ENCODE peak calls at places on chromosomes 6 and 20, in eight cellular contexts. O is HCT116, H is thyroid gland, M is uterus, Y is endothelial cell of umbilical vein, P is spleen, C is K562, K is stomach. R is an unnamed sample.

GRCh38 chr20:22499475-22500174 is 84.7 kb downstream of the FOXA2 start:
- DNase-seq in O (no peak), H (no peak), M (no peak), Y (no peak), P (no peak), C (no peak), K (no peak), R (no peak)

GRCh38 chr6:67129780-67130179 is 1422.8 kb upstream of the EYS start:
- DNase-seq in O (no peak), H (no peak), M (no peak), Y (no peak), P (no peak), C (no peak), K (no peak), R (no peak)

GRCh38 chr6:55704421-55704820 is 125.4 kb upstream of the HMGCLL1 start:
- DNase-seq in O (no peak), H (no peak), M (no peak), Y (peak; percentile 84), P (no peak), C (no peak), K (no peak), R (no peak)

GRCh38 chr20:17793986-17794385 is 94.2 kb downstream of the BANF2 start:
- DNase-seq in O (no peak), H (no peak), M (no peak), Y (no peak), P (no peak), C (no peak), K (no peak), R (no peak)

GRCh38 chr6:94902974-94903628 is 674.2 kb upstream of the MANEA start:
- DNase-seq in O (no peak), H (no peak), M (no peak), Y (no peak), P (no peak), C (no peak), K (no peak), R (no peak)

GRCh38 chr6:163533443-163533842 is 118.9 kb downstream of the QKI start:
- DNase-seq in O (no peak), H (no peak), M (no peak), Y (peak; percentile 54), P (no peak), C (no peak), K (no peak), R (no peak)

GRCh38 chr6:3282461-3283236 is 23.9 kb downstream of the PSMG4 start:
- DNase-seq in O (no peak), H (no peak), M (peak; percentile 63), Y (no peak), P (peak; percentile 53), C (no peak), K (no peak), R (no peak)

GRCh38 chr6:36938536-36938935 is 16.0 kb upstream of the PI16 start:
- DNase-seq in O (no peak), H (no peak), M (no peak), Y (no peak), P (no peak), C (no peak), K (no peak), R (no peak)

GRCh38 chr6:71887006-71887743 is 825 bp downstream of the RIMS1 start:
- DNase-seq in O (no peak), H (peak; percentile 1), M (no peak), Y (peak; percentile 1), P (peak; percentile 73), C (no peak), K (no peak), R (no peak)

GRCh38 chr20:51747182-51747911 is 20.8 kb downstream of the ATP9A start:
- DNase-seq in O (no peak), H (no peak), M (no peak), Y (no peak), P (no peak), C (no peak), K (no peak), R (no peak)

GRCh38 chr6:2857580-2858337 is 16.1 kb upstream of the SERPINB1 start:
- DNase-seq in O (peak; percentile 94), H (peak; percentile 41), M (no peak), Y (peak; percentile 98), P (peak; percentile 87), C (peak; percentile 92), K (no peak), R (no peak)

GRCh38 chr6:137216875-137217553 is 2.2 kb downstream of the IFNGR1 start:
- DNase-seq in O (no peak), H (no peak), M (no peak), Y (no peak), P (peak; percentile 75), C (no peak), K (peak; percentile 46), R (no peak)

GRCh38 chr6:163500105-163500504 is 85.6 kb downstream of the QKI start:
- DNase-seq in O (no peak), H (no peak), M (no peak), Y (no peak), P (no peak), C (no peak), K (no peak), R (no peak)

GRCh38 chr6:159116343-159116742 is 52.9 kb upstream of the FNDC1 start:
- DNase-seq in O (no peak), H (no peak), M (no peak), Y (no peak), P (peak; percentile 90), C (no peak), K (no peak), R (no peak)

GRCh38 chr6:7461416-7461815 is 71.8 kb downstream of the RIOK1 start:
- DNase-seq in O (no peak), H (no peak), M (no peak), Y (no peak), P (no peak), C (no peak), K (no peak), R (no peak)

GRCh38 chr6:41624621-41625365 is 13.5 kb upstream of the MDFI start:
- DNase-seq in O (no peak), H (no peak), M (no peak), Y (no peak), P (no peak), C (no peak), K (no peak), R (no peak)

GRCh38 chr6:107538856-107539387 is 49.0 kb downstream of the SOBP start:
- DNase-seq in O (no peak), H (peak; percentile 12), M (no peak), Y (no peak), P (no peak), C (no peak), K (no peak), R (no peak)

GRCh38 chr6:28944412-28945006 is 20.7 kb upstream of the TRIM27 start:
- DNase-seq in O (no peak), H (peak; percentile 38), M (peak; percentile 62), Y (peak; percentile 89), P (no peak), C (peak; percentile 52), K (peak; percentile 41), R (peak; percentile 66)

GRCh38 chr6:100808638-100809275 is 72.4 kb downstream of the ASCC3 start:
- DNase-seq in O (no peak), H (no peak), M (no peak), Y (no peak), P (no peak), C (no peak), K (no peak), R (no peak)

GRCh38 chr6:43893073-43893472 is 123.1 kb downstream of the VEGFA start:
- DNase-seq in O (no peak), H (no peak), M (no peak), Y (no peak), P (peak; percentile 57), C (no peak), K (no peak), R (no peak)

GRCh38 chr20:19492116-19492515 is 265.9 kb upstream of the RIN2 start:
- DNase-seq in O (no peak), H (no peak), M (no peak), Y (no peak), P (no peak), C (no peak), K (no peak), R (no peak)

GRCh38 chr6:148565931-148566663 is 180.7 kb upstream of the UST start:
- DNase-seq in O (peak; percentile 13), H (no peak), M (no peak), Y (peak; percentile 93), P (no peak), C (no peak), K (peak; percentile 44), R (peak; percentile 53)

GRCh38 chr6:118186676-118187567 is 279.9 kb downstream of the SLC35F1 start:
- DNase-seq in O (no peak), H (no peak), M (no peak), Y (no peak), P (no peak), C (no peak), K (no peak), R (no peak)

GRCh38 chr6:71544028-71544427 is 255.4 kb downstream of the OGFRL1 start:
- DNase-seq in O (no peak), H (no peak), M (no peak), Y (no peak), P (no peak), C (no peak), K (no peak), R (no peak)

GRCh38 chr6:111845441-111845871 is 27.8 kb downstream of the FYN start:
- DNase-seq in O (no peak), H (no peak), M (no peak), Y (peak; percentile 48), P (peak; percentile 78), C (no peak), K (no peak), R (no peak)

GRCh38 chr20:57389695-57390603 is 1.2 kb upstream of the RBM38 start:
- DNase-seq in O (no peak), H (no peak), M (peak; percentile 23), Y (peak; percentile 43), P (peak; percentile 90), C (peak; percentile 72), K (no peak), R (peak; percentile 21)
- H3K27ac ChIP-seq in O (peak overlapping the region; percentile 75), H (peak overlapping the region; percentile 59), M (peak overlapping the region; percentile 75), Y (peak overlapping the region; percentile 44), P (peak overlapping the region; percentile 72), C (peak overlapping the region; percentile 95), K (peak overlapping the region; percentile 74), R (peak overlapping the region; percentile 33)

GRCh38 chr20:56004611-56005388 is 519 bp downstream of the CBLN4 start:
- DNase-seq in O (no peak), H (no peak), M (no peak), Y (no peak), P (no peak), C (no peak), K (no peak), R (no peak)
- H3K27me3 ChIP-seq in O (no peaks in the 10 kb centered on the region), H (peaks cover 18% of the 10 kb centered on the region), M (peaks cover 14% of the 10 kb centered on the region), Y (no peaks in the 10 kb centered on the region), P (peaks cover 64% of the 10 kb centered on the region), C (no peaks in the 10 kb centered on the region), K (peaks cover 19% of the 10 kb centered on the region), R (peaks cover 26% of the 10 kb centered on the region)

GRCh38 chr20:59042151-59042795 is at the start of gene PRELID3B:
- DNase-seq in O (no peak), H (peak; percentile 22), M (no peak), Y (no peak), P (no peak), C (peak; percentile 63), K (no peak), R (peak; percentile 25)
- TF ChIP-seq POLR2A in O (no peak), H (no peak), M (no peak), Y (peak; percentile 62), P (no peak), C (peak; percentile 65), K (no peak), R (peak; percentile 77)

DNA sequence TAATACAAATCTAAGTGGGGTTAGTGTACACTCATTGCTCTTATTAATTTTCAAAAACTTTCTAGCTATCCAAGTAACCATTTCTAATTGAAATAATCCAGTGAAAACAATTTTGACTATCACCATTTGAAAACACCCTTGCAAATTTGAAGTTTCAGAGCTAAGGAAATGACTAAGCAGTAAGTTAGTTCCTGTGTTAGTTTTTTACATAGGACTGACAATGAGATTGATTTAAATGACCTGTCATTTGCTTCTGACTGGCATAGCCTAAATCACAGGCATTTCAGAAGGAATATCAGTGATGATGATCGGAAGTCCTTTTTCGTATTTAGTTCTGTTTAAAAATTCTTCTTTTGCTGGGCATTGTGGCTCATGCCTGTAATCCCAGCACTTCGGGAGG is 27.0 kb downstream of the STK4 start:
- DNase-seq in O (no peak), H (no peak), M (no peak), Y (peak; percentile 65), P (no peak), C (peak; percentile 27), K (no peak), R (no peak)
- H3K27ac ChIP-seq in O (no peak overlapping the region), H (no peak overlapping the region), M (no peak overlapping the region), Y (peak overlapping the region; percentile 82), P (peak overlapping the region; percentile 66), C (peak overlapping the region; percentile 69), K (peak overlapping the region; percentile 9), R (no peak overlapping the region)